ENCODE peak calls at places on chromosome 2, in six cellular contexts. G is NAMALWA; H is upper lobe of right lung; T is activated CD4-positive, alpha-beta T cell treated with anti-CD3 and anti-CD28 coated beads, Interleukin-2, amount 50 U/mL, for 1 hour; L is amygdala; M is fibroblast of pulmonary artery. W is an unnamed sample.

GRCh38 chr2:180038997-180039396 is 31.9 kb upstream of the CWC22 start:
- DNase-seq in G (no peak), H (no peak), T (no peak), L (no peak), M (no peak), W (no peak)

GRCh38 chr2:176161817-176162626 is 4.9 kb downstream of the HOXD3 start:
- DNase-seq in G (no peak), H (no peak), T (no peak), L (no peak), M (peak; percentile 18), W (no peak)

GRCh38 chr2:98870516-98871158 is 65.4 kb downstream of the CRACDL start:
- DNase-seq in G (no peak), H (no peak), T (no peak), L (no peak), M (no peak), W (no peak)

GRCh38 chr2:110866036-110866435 is 133.7 kb downstream of the ACOXL start:
- DNase-seq in G (no peak), H (no peak), T (no peak), L (no peak), M (no peak), W (no peak)

GRCh38 chr2:222903234-222904220 is 42.7 kb downstream of the ACSL3 start:
- DNase-seq in G (peak; percentile 76), H (no peak), T (peak; percentile 21), L (no peak), M (peak; percentile 79), W (no peak)

GRCh38 chr2:33372940-33373553 is 103.4 kb upstream of the RASGRP3 start:
- DNase-seq in G (peak; percentile 64), H (no peak), T (no peak), L (no peak), M (peak; percentile 55), W (no peak)

GRCh38 chr2:237653791-237654558 is 26.6 kb downstream of the LRRFIP1 start:
- DNase-seq in G (peak; percentile 17), H (no peak), T (no peak), L (no peak), M (no peak), W (no peak)

GRCh38 chr2:229160180-229160579 is 110.9 kb downstream of the PID1 start:
- DNase-seq in G (no peak), H (no peak), T (no peak), L (no peak), M (no peak), W (no peak)

GRCh38 chr2:190626656-190627055 is 22.2 kb upstream of the NAB1 start:
- DNase-seq in G (no peak), H (no peak), T (no peak), L (no peak), M (peak; percentile 26), W (no peak)

GRCh38 chr2:10924441-10924840 is 12.7 kb downstream of the KCNF1 start:
- DNase-seq in G (no peak), H (peak; percentile 31), T (no peak), L (no peak), M (no peak), W (no peak)

GRCh38 chr2:127625146-127625943 is 20.6 kb upstream of the GPR17 start:
- DNase-seq in G (no peak), H (peak; percentile 62), T (no peak), L (no peak), M (no peak), W (no peak)

GRCh38 chr2:200809506-200810251 is 2.0 kb upstream of the BZW1 start:
- DNase-seq in G (no peak), H (no peak), T (no peak), L (no peak), M (peak; percentile 33), W (no peak)

GRCh38 chr2:221997100-221997499 is 301.7 kb downstream of the PAX3 start:
- DNase-seq in G (no peak), H (no peak), T (no peak), L (no peak), M (peak; percentile 46), W (no peak)

GRCh38 chr2:227511239-227511930 is 39.4 kb downstream of the AGFG1 start:
- DNase-seq in G (no peak), H (no peak), T (no peak), L (no peak), M (no peak), W (no peak)

GRCh38 chr2:174835797-174836255 is 71.6 kb upstream of the CHRNA1 start:
- DNase-seq in G (no peak), H (no peak), T (no peak), L (no peak), M (peak; percentile 92), W (no peak)

GRCh38 chr2:11669454-11670291 is at the start of gene NTSR2:
- DNase-seq in G (no peak), H (peak; percentile 79), T (no peak), L (peak; percentile 51), M (peak; percentile 61), W (peak; percentile 81)

GRCh38 chr2:239955086-239955988 is 69.8 kb downstream of the NDUFA10 start:
- DNase-seq in G (no peak), H (no peak), T (no peak), L (no peak), M (no peak), W (peak; percentile 41)

GRCh38 chr2:69082430-69082997 is 69.5 kb downstream of the ANTXR1 start:
- DNase-seq in G (no peak), H (no peak), T (no peak), L (no peak), M (peak; percentile 94), W (peak; percentile 85)

GRCh38 chr2:86704482-86704971 is 15.6 kb upstream of the RMND5A start:
- DNase-seq in G (no peak), H (no peak), T (no peak), L (peak; percentile 23), M (peak; percentile 71), W (no peak)

GRCh38 chr2:112462178-112462577 is 19.8 kb upstream of the TTL start:
- DNase-seq in G (no peak), H (no peak), T (no peak), L (no peak), M (no peak), W (no peak)

GRCh38 chr2:31729065-31729439 is 148.3 kb upstream of the SRD5A2 start:
- DNase-seq in G (no peak), H (no peak), T (no peak), L (no peak), M (no peak), W (peak; percentile 35)

GRCh38 chr2:8230466-8230865 is 451.4 kb upstream of the ID2 start:
- DNase-seq in G (no peak), H (no peak), T (no peak), L (no peak), M (no peak), W (no peak)

GRCh38 chr2:834233-834632 is 116.4 kb upstream of the SNTG2 start:
- DNase-seq in G (no peak), H (no peak), T (no peak), L (no peak), M (no peak), W (no peak)

GRCh38 chr2:196187898-196188458 is 16.6 kb upstream of the STK17B start:
- DNase-seq in G (no peak), H (no peak), T (no peak), L (no peak), M (no peak), W (no peak)

GRCh38 chr2:236824836-236825235 is 255.2 kb downstream of the ACKR3 start:
- DNase-seq in G (no peak), H (no peak), T (no peak), L (no peak), M (no peak), W (no peak)

GRCh38 chr2:76256689-76257088 is 546.0 kb upstream of the GCFC2 start:
- DNase-seq in G (no peak), H (no peak), T (no peak), L (no peak), M (no peak), W (no peak)

GRCh38 chr2:66853585-66853984 is 418.7 kb downstream of the MEIS1 start:
- DNase-seq in G (no peak), H (no peak), T (no peak), L (no peak), M (no peak), W (peak; percentile 70)

GRCh38 chr2:20614201-20615045 is 36.5 kb downstream of the HS1BP3 start:
- DNase-seq in G (peak; percentile 19), H (peak; percentile 55), T (no peak), L (no peak), M (no peak), W (peak; percentile 78)

GRCh38 chr2:26946841-26947784 is 23.3 kb upstream of the MAPRE3 start:
- DNase-seq in G (no peak), H (peak; percentile 88), T (no peak), L (no peak), M (peak; percentile 60), W (peak; percentile 66)

GRCh38 chr2:175844169-175844568 is 157.9 kb downstream of the LNPK start:
- DNase-seq in G (no peak), H (no peak), T (no peak), L (no peak), M (peak; percentile 53), W (no peak)

GRCh38 chr2:211270257-211270656 is 713.9 kb downstream of the CPS1 start:
- DNase-seq in G (no peak), H (no peak), T (no peak), L (no peak), M (no peak), W (no peak)

GRCh38 chr2:45585267-45585861 is 25.7 kb downstream of the SRBD1 start:
- DNase-seq in G (peak; percentile 77), H (no peak), T (no peak), L (no peak), M (peak; percentile 77), W (no peak)

GRCh38 chr2:36405183-36405582 is 49.6 kb downstream of the CRIM1 start:
- DNase-seq in G (no peak), H (no peak), T (no peak), L (no peak), M (no peak), W (no peak)

GRCh38 chr2:150125708-150126107 is 361.8 kb downstream of the RND3 start:
- DNase-seq in G (no peak), H (no peak), T (no peak), L (no peak), M (peak; percentile 44), W (no peak)

GRCh38 chr2:218023636-218024035 is 20.8 kb upstream of the TNS1 start:
- DNase-seq in G (no peak), H (peak; percentile 19), T (no peak), L (no peak), M (no peak), W (peak; percentile 40)

GRCh38 chr2:230134496-230135073 is 65.9 kb upstream of the SLC16A14 start:
- DNase-seq in G (peak; percentile 26), H (no peak), T (no peak), L (no peak), M (peak; percentile 47), W (no peak)

GRCh38 chr2:85976106-85976920 is 87.5 kb upstream of the ST3GAL5 start:
- DNase-seq in G (no peak), H (peak; percentile 35), T (no peak), L (no peak), M (no peak), W (no peak)

GRCh38 chr2:128360711-128361110 is 42.0 kb upstream of the HS6ST1 start:
- DNase-seq in G (no peak), H (peak; percentile 41), T (no peak), L (no peak), M (no peak), W (no peak)

GRCh38 chr2:222878877-222879601 is 18.2 kb downstream of the ACSL3 start:
- DNase-seq in G (no peak), H (no peak), T (no peak), L (no peak), M (peak; percentile 62), W (no peak)

GRCh38 chr2:200329798-200330197 is 23.3 kb downstream of the SPATS2L start:
- DNase-seq in G (no peak), H (no peak), T (no peak), L (no peak), M (no peak), W (no peak)